ENCODE peak calls at places on chromosome 4, in five cellular contexts. One of them, this sample, is unnamed.

GRCh38 chr4:85798011-85798770 is 323.2 kb downstream of the ARHGAP24 start:
- DNase-seq in AG09319: no peak
- DNase-seq in cardiac fibroblast: peak
- DNase-seq in activated CD8-positive, alpha-beta memory T cell treated with anti-CD3 and anti-CD28 coated beads for 48 hours: no peak
- DNase-seq in posterior vena cava: no peak
- DNase-seq in this sample: no peak

GRCh38 chr4:3773552-3774001 is 7.4 kb downstream of the ADRA2C start:
- DNase-seq in posterior vena cava: no peak
- DNase-seq in AG09319: no peak
- DNase-seq in activated CD8-positive, alpha-beta memory T cell treated with anti-CD3 and anti-CD28 coated beads for 48 hours: no peak
- DNase-seq in cardiac fibroblast: no peak
- DNase-seq in this sample: no peak

GRCh38 chr4:77994194-77994721 is 62.9 kb upstream of the FRAS1 start:
- DNase-seq in activated CD8-positive, alpha-beta memory T cell treated with anti-CD3 and anti-CD28 coated beads for 48 hours: no peak
- DNase-seq in cardiac fibroblast: peak
- DNase-seq in posterior vena cava: no peak
- DNase-seq in AG09319: peak
- DNase-seq in this sample: peak

GRCh38 chr4:3346146-3346545 is 53.3 kb downstream of the RGS12 start:
- DNase-seq in cardiac fibroblast: peak
- DNase-seq in activated CD8-positive, alpha-beta memory T cell treated with anti-CD3 and anti-CD28 coated beads for 48 hours: no peak
- DNase-seq in AG09319: peak
- DNase-seq in posterior vena cava: no peak
- DNase-seq in this sample: peak

GRCh38 chr4:15855804-15856475 is 77.8 kb downstream of the CD38 start:
- DNase-seq in AG09319: no peak
- DNase-seq in activated CD8-positive, alpha-beta memory T cell treated with anti-CD3 and anti-CD28 coated beads for 48 hours: no peak
- DNase-seq in cardiac fibroblast: peak
- DNase-seq in posterior vena cava: peak
- DNase-seq in this sample: no peak

GRCh38 chr4:1756079-1756478 is 34.8 kb downstream of the TACC3 start:
- DNase-seq in posterior vena cava: no peak
- DNase-seq in activated CD8-positive, alpha-beta memory T cell treated with anti-CD3 and anti-CD28 coated beads for 48 hours: no peak
- DNase-seq in cardiac fibroblast: no peak
- DNase-seq in AG09319: no peak
- DNase-seq in this sample: no peak

GRCh38 chr4:76747613-76748012 is 150.3 kb downstream of the SOWAHB start:
- DNase-seq in activated CD8-positive, alpha-beta memory T cell treated with anti-CD3 and anti-CD28 coated beads for 48 hours: no peak
- DNase-seq in AG09319: no peak
- DNase-seq in posterior vena cava: no peak
- DNase-seq in cardiac fibroblast: no peak
- DNase-seq in this sample: no peak

GRCh38 chr4:5524900-5525299 is 183.5 kb downstream of the EVC2 start:
- DNase-seq in cardiac fibroblast: peak
- DNase-seq in activated CD8-positive, alpha-beta memory T cell treated with anti-CD3 and anti-CD28 coated beads for 48 hours: no peak
- DNase-seq in posterior vena cava: no peak
- DNase-seq in AG09319: peak
- DNase-seq in this sample: no peak

GRCh38 chr4:139229534-139230039 is 50.4 kb downstream of the MGARP start:
- DNase-seq in activated CD8-positive, alpha-beta memory T cell treated with anti-CD3 and anti-CD28 coated beads for 48 hours: no peak
- DNase-seq in AG09319: no peak
- DNase-seq in posterior vena cava: no peak
- DNase-seq in cardiac fibroblast: peak
- DNase-seq in this sample: no peak

GRCh38 chr4:80922951-80923350 is 107.6 kb upstream of the BMP3 start:
- DNase-seq in posterior vena cava: no peak
- DNase-seq in activated CD8-positive, alpha-beta memory T cell treated with anti-CD3 and anti-CD28 coated beads for 48 hours: no peak
- DNase-seq in AG09319: no peak
- DNase-seq in cardiac fibroblast: no peak
- DNase-seq in this sample: no peak

GRCh38 chr4:82352825-82353370 is 20.9 kb downstream of the HNRNPD start:
- DNase-seq in cardiac fibroblast: no peak
- DNase-seq in activated CD8-positive, alpha-beta memory T cell treated with anti-CD3 and anti-CD28 coated beads for 48 hours: no peak
- DNase-seq in AG09319: no peak
- DNase-seq in posterior vena cava: no peak
- DNase-seq in this sample: no peak

GRCh38 chr4:37073226-37073840 is 171.2 kb upstream of the NWD2 start:
- DNase-seq in cardiac fibroblast: no peak
- DNase-seq in activated CD8-positive, alpha-beta memory T cell treated with anti-CD3 and anti-CD28 coated beads for 48 hours: no peak
- DNase-seq in AG09319: no peak
- DNase-seq in posterior vena cava: no peak
- DNase-seq in this sample: no peak

GRCh38 chr4:73589887-73590801 is 30.1 kb downstream of the RASSF6 start:
- DNase-seq in cardiac fibroblast: peak
- DNase-seq in posterior vena cava: no peak
- DNase-seq in AG09319: no peak
- DNase-seq in activated CD8-positive, alpha-beta memory T cell treated with anti-CD3 and anti-CD28 coated beads for 48 hours: no peak
- DNase-seq in this sample: no peak

GRCh38 chr4:2865381-2865780 is 21.7 kb downstream of the ADD1 start:
- DNase-seq in AG09319: no peak
- DNase-seq in posterior vena cava: no peak
- DNase-seq in activated CD8-positive, alpha-beta memory T cell treated with anti-CD3 and anti-CD28 coated beads for 48 hours: no peak
- DNase-seq in cardiac fibroblast: no peak
- DNase-seq in this sample: no peak

GRCh38 chr4:26093561-26093960 is 179.5 kb downstream of the SMIM20 start:
- DNase-seq in activated CD8-positive, alpha-beta memory T cell treated with anti-CD3 and anti-CD28 coated beads for 48 hours: no peak
- DNase-seq in posterior vena cava: no peak
- DNase-seq in cardiac fibroblast: no peak
- DNase-seq in AG09319: no peak
- DNase-seq in this sample: no peak

GRCh38 chr4:143711543-143712159 is 11.2 kb upstream of the FREM3 start:
- DNase-seq in AG09319: no peak
- DNase-seq in posterior vena cava: no peak
- DNase-seq in activated CD8-positive, alpha-beta memory T cell treated with anti-CD3 and anti-CD28 coated beads for 48 hours: no peak
- DNase-seq in cardiac fibroblast: no peak
- DNase-seq in this sample: no peak

GRCh38 chr4:85474356-85474755 is 594 bp upstream of the ARHGAP24 start:
- DNase-seq in posterior vena cava: no peak
- DNase-seq in cardiac fibroblast: no peak
- DNase-seq in activated CD8-positive, alpha-beta memory T cell treated with anti-CD3 and anti-CD28 coated beads for 48 hours: no peak
- DNase-seq in AG09319: no peak
- DNase-seq in this sample: no peak

GRCh38 chr4:139606600-139607301 is 50.7 kb upstream of the SETD7 start:
- DNase-seq in cardiac fibroblast: peak
- DNase-seq in posterior vena cava: no peak
- DNase-seq in activated CD8-positive, alpha-beta memory T cell treated with anti-CD3 and anti-CD28 coated beads for 48 hours: no peak
- DNase-seq in AG09319: no peak
- DNase-seq in this sample: no peak

GRCh38 chr4:3179126-3179706 is 69.7 kb upstream of the MSANTD1 start:
- DNase-seq in cardiac fibroblast: no peak
- DNase-seq in activated CD8-positive, alpha-beta memory T cell treated with anti-CD3 and anti-CD28 coated beads for 48 hours: no peak
- DNase-seq in posterior vena cava: peak
- DNase-seq in AG09319: no peak
- DNase-seq in this sample: no peak

This sample was measured in AG04450.